ENCODE peak calls at places on chromosome 12, in five cellular contexts. Z, K, G, J and A are unnamed samples.

GRCh38 chr12:107843351-107844311 is 69.1 kb downstream of the ASCL4 start:
- DNase-seq in Z (peak), K (no peak), G (no peak), J (peak), A (peak)

GRCh38 chr12:32997471-32997870 is 100.9 kb upstream of the PKP2 start:
- DNase-seq in Z (no peak), K (no peak), G (no peak), J (no peak), A (no peak)

GRCh38 chr12:22856120-22856699 is 231.2 kb downstream of the ETNK1 start:
- DNase-seq in Z (no peak), K (no peak), G (peak), J (peak), A (peak)

GRCh38 chr12:57894577-57895292 is 46.6 kb upstream of the ATP23 start:
- DNase-seq in Z (no peak), K (no peak), G (peak), J (no peak), A (no peak)

GRCh38 chr12:54159140-54159539 is 29.6 kb downstream of the SMUG1 start:
- DNase-seq in Z (peak), K (peak), G (peak), J (peak), A (peak)

GRCh38 chr12:124651508-124652273 is 84.3 kb upstream of the NCOR2 start:
- DNase-seq in Z (no peak), K (no peak), G (no peak), J (no peak), A (no peak)

GRCh38 chr12:48826209-48826855 is 8.0 kb downstream of the CACNB3 start:
- DNase-seq in Z (peak), K (no peak), G (no peak), J (no peak), A (no peak)

GRCh38 chr12:40016960-40017359 is 88.9 kb downstream of the SLC2A13 start:
- DNase-seq in Z (no peak), K (no peak), G (no peak), J (no peak), A (no peak)

GRCh38 chr12:53829130-53829529 is 77.4 kb upstream of the CISTR start:
- DNase-seq in Z (no peak), K (no peak), G (no peak), J (no peak), A (no peak)

GRCh38 chr12:51368640-51369517 is 22.3 kb downstream of the GALNT6 start:
- DNase-seq in Z (no peak), K (peak), G (peak), J (no peak), A (peak)

GRCh38 chr12:77590306-77590705 is 240.4 kb upstream of the NAV3 start:
- DNase-seq in Z (no peak), K (no peak), G (no peak), J (peak), A (no peak)

GRCh38 chr12:79508622-79509021 is 182.1 kb downstream of the PAWR start:
- DNase-seq in Z (no peak), K (no peak), G (no peak), J (no peak), A (no peak)

GRCh38 chr12:104490850-104491249 is 34.1 kb downstream of the CHST11 start:
- DNase-seq in Z (no peak), K (no peak), G (peak), J (no peak), A (no peak)

GRCh38 chr12:19432309-19433170 is 6.8 kb upstream of the AEBP2 start:
- DNase-seq in Z (peak), K (no peak), G (no peak), J (no peak), A (no peak)

GRCh38 chr12:104094284-104094683 is 30.0 kb downstream of the HCFC2 start:
- DNase-seq in Z (peak), K (no peak), G (no peak), J (no peak), A (no peak)

GRCh38 chr12:28938581-28939301 is 210.3 kb upstream of the FAR2 start:
- DNase-seq in Z (no peak), K (no peak), G (no peak), J (no peak), A (no peak)

GRCh38 chr12:123035841-123036240 is 55.4 kb downstream of the ARL6IP4 start:
- DNase-seq in Z (no peak), K (no peak), G (no peak), J (no peak), A (no peak)

GRCh38 chr12:126570571-126570970 is 1505.3 kb downstream of the AACS start:
- DNase-seq in Z (no peak), K (no peak), G (no peak), J (no peak), A (no peak)

GRCh38 chr12:84329933-84330332 is 582.7 kb downstream of the SLC6A15 start:
- DNase-seq in Z (no peak), K (no peak), G (no peak), J (no peak), A (no peak)

GRCh38 chr12:110244829-110245228 is 36.2 kb upstream of the ATP2A2 start:
- DNase-seq in Z (no peak), K (no peak), G (no peak), J (peak), A (no peak)

GRCh38 chr12:94650143-94651056 is at the start of gene TMCC3:
- DNase-seq in Z (peak), K (peak), G (no peak), J (peak), A (peak)

GRCh38 chr12:131575371-131575770 is 135.5 kb upstream of the SFSWAP start:
- DNase-seq in Z (peak), K (no peak), G (no peak), J (no peak), A (no peak)
- TF ChIP-seq CTCF in Z (no peak), K (no peak), G (no peak), J (no peak), A (no peak)

GRCh38 chr12:25959069-25959961 is 833 bp downstream of the RASSF8 start:
- DNase-seq in Z (peak), K (peak), G (no peak), J (peak), A (peak)

GRCh38 chr12:25957898-25958253 is 606 bp upstream of the RASSF8 start:
- DNase-seq in Z (peak), K (no peak), G (no peak), J (no peak), A (peak)

GRCh38 chr12:25958254-25959068 is at the start of gene RASSF8:
- DNase-seq in Z (peak), K (peak), G (no peak), J (peak), A (peak)

GRCh38 chr12:25960926-25961325 is 2.4 kb downstream of the RASSF8 start:
- DNase-seq in Z (no peak), K (no peak), G (no peak), J (no peak), A (no peak)

GRCh38 chr12:25960176-25960575 is 1.7 kb downstream of the RASSF8 start:
- DNase-seq in Z (peak), K (no peak), G (no peak), J (peak), A (no peak)
- TF ChIP-seq CTCF in Z (peak), K (no peak), G (no peak), J (peak), A (no peak)

DNA sequence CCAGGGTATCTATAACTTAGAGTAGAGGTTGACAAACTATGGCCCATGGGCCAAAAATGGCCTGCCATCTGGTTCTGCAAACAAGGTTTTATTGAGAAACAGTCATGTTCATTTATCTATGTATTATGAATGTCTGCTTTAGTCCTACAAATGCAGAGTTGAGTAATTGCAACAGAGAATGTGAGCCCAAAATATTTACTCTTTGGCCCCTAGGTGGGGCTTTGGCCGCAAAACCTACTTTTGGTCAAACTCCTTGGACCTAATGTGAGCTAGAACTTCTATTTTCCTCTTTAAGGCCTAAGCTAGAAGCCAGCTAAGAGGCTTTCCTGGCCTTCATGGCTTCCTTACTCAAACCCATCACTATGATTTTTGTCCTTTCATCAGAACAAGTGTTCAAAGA is 379.1 kb downstream of the NELL2 start:
- DNase-seq in Z (no peak), K (no peak), G (peak), J (peak), A (no peak)
- TF ChIP-seq CTCF in Z (no peak), K (no peak), G (peak), J (no peak), A (no peak)

GRCh38 chr12:100877776-100878175 is 83.2 kb downstream of the ANO4 start:
- DNase-seq in Z (no peak), K (no peak), G (no peak), J (no peak), A (no peak)
- TF ChIP-seq CTCF in Z (peak), K (no peak), G (peak), J (peak), A (no peak)

GRCh38 chr12:6620137-6620884 is 13.1 kb upstream of the CHD4 start:
- DNase-seq in Z (peak), K (no peak), G (no peak), J (peak), A (no peak)
- TF ChIP-seq CTCF in Z (peak), K (no peak), G (peak), J (peak), A (no peak)

DNA sequence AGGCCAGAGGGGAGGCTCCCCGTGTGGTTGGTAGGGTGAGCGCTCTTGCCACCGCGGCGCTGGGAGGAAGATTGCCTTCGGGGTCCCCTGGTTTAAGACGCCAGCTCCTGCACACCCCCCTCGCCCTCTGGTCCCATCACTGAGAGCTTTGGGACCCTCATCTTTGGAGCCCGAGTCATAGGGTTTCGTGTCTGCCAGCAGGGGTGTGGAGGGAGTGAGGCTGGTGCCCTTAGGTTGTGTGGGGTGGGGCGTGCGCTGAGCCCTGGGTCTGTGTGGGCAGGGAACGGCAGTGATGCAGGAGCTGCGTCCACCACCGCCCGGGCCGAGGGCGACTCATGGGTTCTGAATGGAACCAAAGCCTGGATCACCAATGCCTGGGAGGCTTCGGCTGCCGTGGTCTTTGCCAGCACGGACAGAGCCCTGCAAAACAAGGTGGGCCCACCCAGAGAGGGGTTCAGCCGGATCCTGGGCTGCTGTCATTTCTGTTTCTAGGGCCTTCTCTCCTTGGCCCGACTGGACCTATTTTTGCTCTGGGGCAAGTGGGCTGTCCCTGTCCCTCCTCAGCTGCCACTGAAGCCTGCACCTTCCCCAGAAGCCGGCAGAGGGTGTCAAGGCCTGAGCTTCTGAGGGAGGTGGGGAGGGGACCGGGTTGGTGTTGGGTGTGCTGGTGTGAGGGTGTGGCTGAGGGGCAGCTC is 12.1 kb downstream of the ACADS start:
- DNase-seq in Z (peak), K (no peak), G (peak), J (peak), A (no peak)
- TF ChIP-seq CTCF in Z (peak), K (no peak), G (peak), J (peak), A (no peak)

DNA sequence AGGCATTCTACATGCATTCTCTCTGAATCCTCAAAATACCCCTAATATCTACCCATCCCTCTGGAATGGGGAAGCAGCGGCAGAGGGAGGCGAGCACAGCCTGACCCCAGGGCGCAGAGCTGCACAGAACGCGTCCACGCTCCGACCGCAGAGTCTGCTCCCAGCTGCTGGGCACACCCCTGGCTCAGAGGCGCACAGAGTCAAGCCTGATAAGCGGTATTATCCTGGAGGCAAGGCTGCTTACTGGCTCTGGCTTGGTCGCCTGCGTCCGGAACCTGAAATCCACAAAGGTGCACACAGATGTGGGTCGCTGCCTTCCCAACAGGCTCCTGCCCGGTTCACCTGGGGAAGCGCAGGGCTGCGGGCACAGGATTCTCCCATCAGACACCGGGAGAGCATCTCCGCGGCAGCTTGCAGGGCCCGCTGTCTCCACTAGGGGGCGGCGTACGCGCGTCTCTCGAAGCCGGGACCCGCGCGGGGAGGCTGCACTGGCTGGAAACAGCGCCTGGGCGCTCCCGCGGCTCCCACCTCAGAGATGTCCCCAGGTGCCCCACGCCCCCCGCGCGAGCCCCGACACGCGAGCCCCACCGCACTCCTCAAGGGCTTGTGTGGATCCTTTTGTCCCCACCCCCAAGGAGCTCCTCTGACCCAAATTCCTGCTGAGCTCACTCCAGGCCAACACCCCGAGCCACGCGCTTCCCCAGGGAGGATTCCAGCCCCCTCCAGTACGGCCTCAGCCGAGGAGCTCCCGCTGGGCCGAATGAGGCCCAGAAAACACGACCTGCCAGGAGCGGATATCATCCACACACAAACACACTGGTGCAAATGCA is 120.1 kb upstream of the FZD10 start:
- DNase-seq in Z (no peak), K (peak), G (no peak), J (peak), A (no peak)
- TF ChIP-seq CTCF in Z (no peak), K (peak), G (peak), J (no peak), A (peak)